ENCODE peak calls at places on chromosomes 11 and 22, in four cellular contexts. P, E, Y and H are unnamed samples.

GRCh38 chr11:57459112-57460016 is 964 bp upstream of the RTN4RL2 start:
- DNase-seq in P (no peak), E (peak), Y (no peak), H (no peak)

GRCh38 chr22:28674121-28674563 is 5.5 kb downstream of the TTC28 start:
- DNase-seq in P (no peak), E (peak), Y (no peak), H (peak)

GRCh38 chr11:67071420-67072284 is 15.0 kb downstream of the RHOD start:
- DNase-seq in P (no peak), E (peak), Y (peak), H (peak)

GRCh38 chr11:6249822-6250555 is 9.6 kb upstream of the CCKBR start:
- DNase-seq in P (no peak), E (no peak), Y (no peak), H (peak)

GRCh38 chr22:49207008-49207775 is 620.5 kb downstream of the BRD1 start:
- DNase-seq in P (no peak), E (no peak), Y (no peak), H (no peak)

GRCh38 chr11:72609045-72609444 is 65.2 kb downstream of the PDE2A start:
- DNase-seq in P (no peak), E (peak), Y (no peak), H (peak)

GRCh38 chr11:88810420-88811097 is 255.2 kb downstream of the GRM5 start:
- DNase-seq in P (no peak), E (no peak), Y (no peak), H (no peak)

GRCh38 chr11:102832612-102833011 is 10.8 kb downstream of the MMP3 start:
- DNase-seq in P (no peak), E (no peak), Y (no peak), H (no peak)

GRCh38 chr11:22192289-22192641 is 620 bp upstream of the ANO5 start:
- DNase-seq in P (peak), E (no peak), Y (no peak), H (no peak)

GRCh38 chr22:36086170-36086490 is 57.5 kb upstream of the RBFOX2 start:
- DNase-seq in P (no peak), E (no peak), Y (peak), H (no peak)

GRCh38 chr11:79312591-79313267 is 128.1 kb downstream of the TENM4 start:
- DNase-seq in P (peak), E (no peak), Y (no peak), H (peak)

GRCh38 chr11:66467034-66467659 is 442 bp downstream of the PELI3 start:
- DNase-seq in P (no peak), E (peak), Y (no peak), H (peak)

GRCh38 chr11:104653011-104653806 is 245.1 kb downstream of the CASP12 start:
- DNase-seq in P (no peak), E (peak), Y (no peak), H (peak)

GRCh38 chr11:79094601-79095000 is 346.2 kb downstream of the TENM4 start:
- DNase-seq in P (no peak), E (no peak), Y (no peak), H (no peak)

GRCh38 chr11:119859684-119860083 is 130.7 kb upstream of the NECTIN1 start:
- DNase-seq in P (no peak), E (no peak), Y (no peak), H (no peak)

GRCh38 chr11:132357811-132358572 is 987.6 kb downstream of the NTM start:
- DNase-seq in P (no peak), E (peak), Y (no peak), H (no peak)

GRCh38 chr11:37812281-37812880 is 1214.3 kb upstream of the RAG2 start:
- DNase-seq in P (no peak), E (no peak), Y (no peak), H (no peak)

GRCh38 chr22:20957691-20958440 is 9.2 kb upstream of the AIFM3 start:
- DNase-seq in P (peak), E (no peak), Y (peak), H (no peak)

GRCh38 chr22:46010177-46010867 is 33.4 kb upstream of the WNT7B start:
- DNase-seq in P (no peak), E (peak), Y (no peak), H (peak)

GRCh38 chr22:29503811-29504372 is 23.9 kb downstream of the NEFH start:
- DNase-seq in P (no peak), E (no peak), Y (peak), H (peak)

GRCh38 chr11:130601141-130601540 is 152.7 kb downstream of the ADAMTS15 start:
- DNase-seq in P (no peak), E (no peak), Y (no peak), H (peak)

GRCh38 chr11:12276831-12277475 is 100.4 kb upstream of the PARVA start:
- DNase-seq in P (no peak), E (no peak), Y (no peak), H (no peak)

GRCh38 chr11:15911377-15912044 is 444.8 kb downstream of the SOX6 start:
- DNase-seq in P (no peak), E (no peak), Y (no peak), H (peak)

GRCh38 chr11:86196291-86196690 is 48.3 kb upstream of the EED start:
- DNase-seq in P (no peak), E (no peak), Y (no peak), H (no peak)

GRCh38 chr11:86724137-86724536 is 51.7 kb upstream of the ME3 start:
- DNase-seq in P (no peak), E (no peak), Y (no peak), H (no peak)

GRCh38 chr11:86896486-86896885 is 58.7 kb downstream of the FZD4 start:
- DNase-seq in P (no peak), E (no peak), Y (no peak), H (peak)

GRCh38 chr11:116513894-116514293 is 258.9 kb downstream of the BUD13 start:
- DNase-seq in P (no peak), E (peak), Y (peak), H (peak)

GRCh38 chr11:69152748-69153446 is 2.8 kb upstream of the SMIM38 start:
- DNase-seq in P (no peak), E (no peak), Y (no peak), H (no peak)

GRCh38 chr11:22431074-22431473 is 92.9 kb downstream of the SLC17A6 start:
- DNase-seq in P (no peak), E (no peak), Y (no peak), H (no peak)

GRCh38 chr11:2262301-2263011 is 7.9 kb downstream of the ASCL2 start:
- DNase-seq in P (no peak), E (no peak), Y (no peak), H (no peak)

GRCh38 chr22:31106001-31106571 is 1.3 kb downstream of the SELENOM start:
- DNase-seq in P (no peak), E (no peak), Y (no peak), H (no peak)

GRCh38 chr11:2693271-2693833 is 6.4 kb downstream of the KCNQ1OT1 start:
- DNase-seq in P (no peak), E (no peak), Y (no peak), H (no peak)

GRCh38 chr11:15153231-15153630 is 38.5 kb downstream of the INSC start:
- DNase-seq in P (no peak), E (no peak), Y (no peak), H (no peak)